ENCODE peak calls at places on chromosome 7, in four cellular contexts. R, A, W and D are unnamed samples. For H3K9me3, the result is how much of the 10 kb centered on the place peaks cover.

GRCh38 chr7:38872202-38872601 is 36.8 kb downstream of the VPS41 start:
- DNase-seq in R (no peak), A (no peak), W (no peak), D (no peak)

GRCh38 chr7:123024989-123025758 is 29.7 kb upstream of the TAS2R16 start:
- DNase-seq in R (no peak), A (no peak), W (no peak), D (no peak)

GRCh38 chr7:25026156-25026555 is 46.2 kb upstream of the OSBPL3 start:
- DNase-seq in R (no peak), A (no peak), W (no peak), D (no peak)

GRCh38 chr7:28739128-28739527 is 219.0 kb downstream of the TRIL start:
- DNase-seq in R (no peak), A (no peak), W (no peak), D (no peak)

GRCh38 chr7:50329775-50330174 is 25.3 kb downstream of the IKZF1 start:
- DNase-seq in R (no peak), A (peak), W (no peak), D (no peak)

GRCh38 chr7:103854611-103855010 is 134.8 kb downstream of the RELN start:
- DNase-seq in R (no peak), A (no peak), W (no peak), D (no peak)

GRCh38 chr7:29609162-29610030 is 45.8 kb downstream of the PRR15 start:
- DNase-seq in R (peak), A (peak), W (peak), D (peak)

GRCh38 chr7:30887464-30887872 is 24.2 kb upstream of the AQP1 start:
- DNase-seq in R (no peak), A (no peak), W (peak), D (no peak)

GRCh38 chr7:107980671-107981190 is 22.2 kb downstream of the LAMB1 start:
- DNase-seq in R (no peak), A (no peak), W (no peak), D (no peak)

GRCh38 chr7:1050956-1051690 is 6.8 kb downstream of the GPR146 start:
- DNase-seq in R (no peak), A (no peak), W (no peak), D (no peak)

GRCh38 chr7:103338864-103339263 is 5.7 kb downstream of the DNAJC2 start:
- DNase-seq in R (no peak), A (no peak), W (no peak), D (no peak)

GRCh38 chr7:46247622-46248181 is 326.6 kb upstream of the IGFBP3 start:
- DNase-seq in R (no peak), A (no peak), W (no peak), D (no peak)

GRCh38 chr7:111266613-111267012 is 175.7 kb downstream of the LRRN3 start:
- DNase-seq in R (no peak), A (no peak), W (no peak), D (peak)

GRCh38 chr7:113015038-113015645 is 71.5 kb downstream of the GPR85 start:
- DNase-seq in R (peak), A (no peak), W (no peak), D (no peak)

GRCh38 chr7:129188372-129188891 is at the start of gene SMO:
- DNase-seq in R (peak), A (peak), W (peak), D (no peak)

GRCh38 chr7:32217841-32218467 is 147.7 kb upstream of the PDE1C start:
- DNase-seq in R (no peak), A (no peak), W (no peak), D (no peak)

GRCh38 chr7:94266278-94266677 is 128.4 kb upstream of the COL1A2 start:
- DNase-seq in R (no peak), A (no peak), W (peak), D (peak)

GRCh38 chr7:107321611-107322010 is 148.2 kb upstream of the GPR22 start:
- DNase-seq in R (no peak), A (no peak), W (no peak), D (no peak)

GRCh38 chr7:154296443-154296842 is 244.2 kb downstream of the DPP6 start:
- DNase-seq in R (no peak), A (no peak), W (no peak), D (no peak)

GRCh38 chr7:142025896-142026295 is 30.2 kb downstream of the MGAM start:
- DNase-seq in R (no peak), A (no peak), W (no peak), D (peak)

DNA sequence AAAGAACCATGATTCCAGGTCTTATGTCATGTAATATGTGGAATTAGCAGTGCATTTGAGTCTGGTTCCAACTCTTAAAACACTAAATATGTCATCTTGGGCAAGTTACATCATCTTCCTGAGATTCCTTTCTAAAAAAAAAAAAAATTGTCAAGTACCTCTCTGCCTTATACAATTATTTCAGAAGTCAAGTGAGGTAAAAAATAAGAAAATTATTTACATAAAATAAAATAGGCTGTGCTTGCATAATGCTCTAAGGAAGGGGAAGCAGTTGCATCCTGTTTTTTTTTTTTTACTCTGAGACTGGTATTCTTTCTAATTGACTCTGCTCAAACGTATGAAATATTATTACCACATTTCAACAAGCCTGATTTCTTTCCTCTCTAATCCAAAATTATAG is 55.1 kb upstream of the SEMA3A start:
- DNase-seq in R (no peak), A (no peak), W (no peak), D (no peak)
- H3K4me3 ChIP-seq in R (no peak), A (no peak), W (no peak), D (no peak)

GRCh38 chr7:6675807-6676405 is 30.8 kb downstream of the ZNF12 start:
- DNase-seq in R (no peak), A (no peak), W (no peak), D (no peak)

GRCh38 chr7:6680146-6680545 is 26.6 kb downstream of the ZNF12 start:
- DNase-seq in R (no peak), A (no peak), W (no peak), D (no peak)
- H3K9me3 ChIP-seq in R (under half), A (half or more), W (under half), D (half or more)

DNA sequence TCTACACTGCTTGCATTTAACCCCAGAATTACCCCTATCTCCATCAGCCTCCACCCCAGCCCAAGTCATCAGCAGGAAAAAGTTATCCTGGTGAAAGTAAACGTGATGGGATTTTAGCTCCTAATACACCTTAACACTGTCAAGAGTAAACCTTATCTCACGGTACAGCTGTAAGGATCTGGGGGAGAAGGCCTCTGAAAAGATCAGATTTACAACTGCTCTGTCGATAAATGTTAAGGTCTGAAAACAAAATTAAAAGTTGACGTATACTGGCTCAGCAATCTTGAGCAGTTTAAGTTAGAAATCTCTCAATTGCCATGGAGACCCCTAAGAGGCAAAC is 6.2 kb downstream of the SKAP2 start:
- DNase-seq in R (no peak), A (no peak), W (no peak), D (no peak)
- H3K27ac ChIP-seq in R (no peak), A (peak), W (no peak), D (no peak)

DNA sequence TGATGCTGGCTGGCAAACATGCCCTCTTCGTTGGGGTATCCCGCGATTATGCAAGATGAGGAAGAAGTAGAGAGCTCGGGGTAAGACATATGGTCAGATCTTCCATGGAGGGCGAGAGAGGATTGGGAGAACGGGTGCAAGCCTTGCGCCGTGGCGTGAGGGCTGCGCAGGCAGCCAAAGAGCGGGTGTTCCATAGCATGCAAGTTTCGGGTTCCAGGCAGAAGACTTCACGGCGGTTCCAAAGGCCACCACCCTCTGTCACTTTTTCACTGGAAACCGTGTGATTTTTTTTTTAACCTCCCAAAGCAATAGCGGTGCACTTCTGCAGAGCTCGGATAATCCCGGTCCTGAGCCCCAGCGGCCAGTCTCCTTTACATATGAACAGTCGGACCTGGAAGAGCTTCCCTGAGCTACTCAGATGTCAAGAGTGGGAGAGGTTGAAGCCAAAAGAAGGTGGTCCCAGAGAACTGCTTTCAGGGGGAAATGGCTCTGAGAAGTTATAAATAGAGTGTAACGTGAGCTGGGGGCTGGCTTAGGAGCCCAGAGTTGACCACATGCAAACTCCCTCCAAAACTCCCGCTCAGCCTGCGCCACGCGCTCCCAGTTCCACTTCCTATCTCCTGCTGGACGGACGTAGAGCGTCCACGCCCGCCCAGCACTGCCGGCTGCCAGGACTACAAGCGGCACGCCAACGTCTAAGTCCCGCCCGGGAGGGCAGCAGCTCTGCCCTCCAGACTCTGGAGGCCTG is at the start of gene MEOX2:
- DNase-seq in R (peak), A (peak), W (peak), D (no peak)
- H3K4me3 ChIP-seq in R (peak), A (no peak), W (no peak), D (no peak)

GRCh38 chr7:64642875-64643274 is 23.1 kb upstream of the ZNF107 start:
- DNase-seq in R (no peak), A (no peak), W (no peak), D (no peak)

GRCh38 chr7:64639267-64640001 is 26.5 kb upstream of the ZNF107 start:
- DNase-seq in R (no peak), A (no peak), W (no peak), D (no peak)

GRCh38 chr7:64642046-64642445 is 23.9 kb upstream of the ZNF107 start:
- DNase-seq in R (no peak), A (no peak), W (no peak), D (no peak)

GRCh38 chr7:64640504-64640903 is 25.4 kb upstream of the ZNF107 start:
- DNase-seq in R (no peak), A (no peak), W (no peak), D (no peak)

DNA sequence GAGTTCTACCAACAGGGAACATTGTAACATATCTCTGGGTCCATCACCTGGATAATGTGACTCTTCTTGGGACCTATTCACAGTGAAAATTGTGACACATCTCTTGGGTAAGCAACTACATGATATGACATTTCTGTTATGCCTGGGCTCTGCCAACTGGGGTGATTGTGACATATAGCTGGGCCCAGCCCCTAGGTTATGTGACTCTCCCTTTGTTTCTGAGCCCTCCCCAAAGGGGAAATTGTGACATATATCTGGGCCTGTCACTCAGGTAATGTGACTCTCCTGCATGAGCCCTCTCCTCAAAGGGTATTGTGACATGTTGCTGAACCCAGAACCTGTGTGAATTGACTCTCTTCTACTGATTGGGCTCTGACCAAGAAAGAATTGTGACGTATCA is 22.4 kb upstream of the ZNF107 start:
- DNase-seq in R (no peak), A (no peak), W (no peak), D (no peak)
- H3K9me3 ChIP-seq in R (under half), A (under half), W (under half), D (under half)

DNA sequence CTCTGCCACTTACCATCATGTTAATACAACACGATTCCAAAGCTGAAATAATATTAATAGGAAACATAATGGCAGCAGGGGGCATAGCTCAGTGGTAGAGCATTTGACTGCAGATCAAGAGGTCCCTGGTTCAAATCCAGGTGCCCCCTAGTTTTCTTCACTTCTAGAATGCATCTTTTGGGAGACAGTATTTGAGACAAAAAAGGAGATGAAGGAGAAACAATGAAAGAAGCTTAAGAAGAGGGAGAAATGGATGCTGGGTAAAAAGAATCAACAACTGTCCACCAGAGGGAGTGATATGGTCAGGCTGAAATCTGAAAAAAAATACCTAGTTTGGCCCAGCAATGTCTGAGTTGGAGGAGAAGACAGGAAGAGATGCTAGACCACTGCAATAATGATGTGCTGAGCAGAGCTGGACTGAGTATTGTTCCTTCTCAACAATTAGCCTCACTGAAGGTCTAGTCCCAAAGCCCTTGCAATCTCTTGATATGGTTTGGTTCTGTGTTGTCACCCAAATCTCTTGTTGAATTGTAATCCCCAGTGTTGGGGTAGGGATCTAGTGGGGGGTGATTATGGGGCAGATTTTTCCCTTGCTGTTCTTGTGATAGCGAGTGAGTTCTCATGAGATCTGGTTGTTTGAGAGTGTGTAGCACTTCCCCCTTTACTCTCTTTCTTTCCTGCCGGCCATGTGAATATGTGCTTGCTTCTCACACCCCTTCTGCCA is 48.3 kb downstream of the ZNF783 start:
- DNase-seq in R (peak), A (no peak), W (no peak), D (peak)
- H3K27ac ChIP-seq in R (no peak), A (no peak), W (no peak), D (no peak)